ENCODE peak calls at places on chromosome 7, in five cellular contexts. S is colonic mucosa, O is lower lobe of right lung, K is ovary, L is astrocyte. T is an unnamed sample.

GRCh38 chr7:68476966-68477365 is 1121.3 kb upstream of the AUTS2 start:
- DNase-seq in S (no peak), O (no peak), K (no peak), L (peak; percentile 12), T (no peak)

GRCh38 chr7:155258233-155258575 is 39.5 kb upstream of the INSIG1 start:
- DNase-seq in S (no peak), O (no peak), K (no peak), L (peak; percentile 88), T (peak; percentile 9)

GRCh38 chr7:4386190-4386589 is 295.9 kb upstream of the FOXK1 start:
- DNase-seq in S (no peak), O (no peak), K (no peak), L (no peak), T (no peak)

GRCh38 chr7:1024331-1024761 is 20.0 kb upstream of the GPR146 start:
- DNase-seq in S (no peak), O (no peak), K (no peak), L (no peak), T (peak; percentile 60)

GRCh38 chr7:37054631-37055300 is 330.5 kb upstream of the AOAH start:
- DNase-seq in S (no peak), O (no peak), K (no peak), L (peak; percentile 49), T (no peak)

GRCh38 chr7:102004229-102004628 is 186.8 kb downstream of the CUX1 start:
- DNase-seq in S (no peak), O (no peak), K (no peak), L (peak; percentile 8), T (no peak)

GRCh38 chr7:65509368-65510186 is 135.9 kb downstream of the ZNF92 start:
- DNase-seq in S (no peak), O (no peak), K (no peak), L (no peak), T (no peak)

GRCh38 chr7:146635200-146636032 is 518.8 kb downstream of the CNTNAP2 start:
- DNase-seq in S (no peak), O (no peak), K (no peak), L (no peak), T (no peak)

GRCh38 chr7:151168022-151168786 is 710 bp upstream of the GBX1 start:
- DNase-seq in S (peak; percentile 37), O (peak; percentile 54), K (no peak), L (no peak), T (peak; percentile 61)

GRCh38 chr7:44196450-44196872 is 4.3 kb upstream of the YKT6 start:
- DNase-seq in S (peak; percentile 38), O (no peak), K (no peak), L (no peak), T (no peak)

GRCh38 chr7:49324707-49325106 is 400.4 kb downstream of the CDC14C start:
- DNase-seq in S (no peak), O (no peak), K (no peak), L (peak; percentile 3), T (no peak)

GRCh38 chr7:157004050-157004838 is 6.2 kb downstream of the MNX1 start:
- DNase-seq in S (no peak), O (no peak), K (no peak), L (peak; percentile 17), T (no peak)

GRCh38 chr7:104627516-104627915 is 299.1 kb downstream of the LHFPL3 start:
- DNase-seq in S (no peak), O (no peak), K (no peak), L (peak; percentile 7), T (no peak)

GRCh38 chr7:11830582-11831382 is 1.2 kb downstream of the THSD7A start:
- DNase-seq in S (no peak), O (no peak), K (no peak), L (peak; percentile 51), T (no peak)

GRCh38 chr7:158541330-158542010 is 46.2 kb downstream of the PTPRN2 start:
- DNase-seq in S (no peak), O (peak; percentile 65), K (no peak), L (no peak), T (no peak)

GRCh38 chr7:30921951-30922401 is 10.3 kb downstream of the AQP1 start:
- DNase-seq in S (peak; percentile 15), O (peak; percentile 47), K (peak; percentile 6), L (no peak), T (no peak)

DNA sequence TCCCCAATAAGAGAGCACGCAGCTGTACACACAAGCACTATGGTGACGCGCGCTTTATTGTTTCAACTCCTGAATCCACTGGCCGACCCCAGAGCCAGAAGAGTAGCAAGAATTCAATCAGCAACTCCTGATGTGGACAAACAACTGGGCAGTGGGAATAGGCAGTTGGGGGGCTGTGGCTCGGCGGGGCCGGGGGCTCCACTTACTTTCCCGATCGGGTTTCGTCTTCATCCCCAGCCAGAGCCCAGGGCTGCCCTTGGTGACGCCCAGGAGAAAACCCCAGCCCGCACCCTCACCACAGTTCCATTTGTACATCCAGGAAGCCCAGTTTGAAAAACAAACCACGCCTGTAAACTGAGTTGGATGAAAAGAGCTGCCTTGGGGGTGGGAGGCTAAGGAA is 38.7 kb downstream of the DAGLB start:
- DNase-seq in S (no peak), O (no peak), K (no peak), L (no peak), T (no peak)
- H3K36me3 ChIP-seq in S (peaks cover 1% of the 10 kb centered on the region), O (peaks cover 100% of the 10 kb centered on the region), K (no peaks in the 10 kb centered on the region), L (peaks cover 58% of the 10 kb centered on the region), T (no peaks in the 10 kb centered on the region)

GRCh38 chr7:135773451-135773850 is 24.8 kb upstream of the FAM180A start:
- DNase-seq in S (peak; percentile 42), O (no peak), K (no peak), L (no peak), T (peak; percentile 51)

GRCh38 chr7:135782377-135782776 is 33.8 kb upstream of the FAM180A start:
- DNase-seq in S (no peak), O (no peak), K (no peak), L (no peak), T (no peak)

GRCh38 chr7:135774284-135774683 is 25.7 kb upstream of the FAM180A start:
- DNase-seq in S (peak; percentile 58), O (no peak), K (no peak), L (peak; percentile 86), T (no peak)

GRCh38 chr7:135775230-135775629 is 26.6 kb upstream of the FAM180A start:
- DNase-seq in S (peak; percentile 24), O (no peak), K (no peak), L (no peak), T (no peak)

GRCh38 chr7:135777626-135778398 is 29.2 kb upstream of the FAM180A start:
- DNase-seq in S (no peak), O (no peak), K (no peak), L (no peak), T (no peak)
- H3K4me3 ChIP-seq in S (no peak overlapping the region), O (no peak overlapping the region), K (no peak overlapping the region), L (no peak overlapping the region), T (no peak overlapping the region)

GRCh38 chr7:2379161-2379560 is 24.2 kb upstream of the CHST12 start:
- DNase-seq in S (no peak), O (no peak), K (no peak), L (no peak), T (no peak)

GRCh38 chr7:2381881-2382509 is 21.4 kb upstream of the CHST12 start:
- DNase-seq in S (no peak), O (no peak), K (no peak), L (no peak), T (no peak)

GRCh38 chr7:2379821-2380450 is 23.5 kb upstream of the CHST12 start:
- DNase-seq in S (no peak), O (no peak), K (no peak), L (no peak), T (no peak)

GRCh38 chr7:2380461-2380860 is 22.9 kb upstream of the CHST12 start:
- DNase-seq in S (no peak), O (no peak), K (no peak), L (no peak), T (no peak)

GRCh38 chr7:2381227-2381626 is 22.2 kb upstream of the CHST12 start:
- DNase-seq in S (no peak), O (no peak), K (no peak), L (no peak), T (no peak)
- H3K36me3 ChIP-seq in S (no peaks in the 10 kb centered on the region), O (peaks cover 58% of the 10 kb centered on the region), K (no peaks in the 10 kb centered on the region), L (peaks cover 28% of the 10 kb centered on the region), T (peaks cover 22% of the 10 kb centered on the region)

GRCh38 chr7:143085109-143085508 is 33.0 kb downstream of the OR6V1 start:
- DNase-seq in S (no peak), O (no peak), K (no peak), L (no peak), T (no peak)
- H3K4me3 ChIP-seq in S (no peak overlapping the region), O (no peak overlapping the region), K (no peak overlapping the region), L (no peak overlapping the region), T (no peak overlapping the region)

DNA sequence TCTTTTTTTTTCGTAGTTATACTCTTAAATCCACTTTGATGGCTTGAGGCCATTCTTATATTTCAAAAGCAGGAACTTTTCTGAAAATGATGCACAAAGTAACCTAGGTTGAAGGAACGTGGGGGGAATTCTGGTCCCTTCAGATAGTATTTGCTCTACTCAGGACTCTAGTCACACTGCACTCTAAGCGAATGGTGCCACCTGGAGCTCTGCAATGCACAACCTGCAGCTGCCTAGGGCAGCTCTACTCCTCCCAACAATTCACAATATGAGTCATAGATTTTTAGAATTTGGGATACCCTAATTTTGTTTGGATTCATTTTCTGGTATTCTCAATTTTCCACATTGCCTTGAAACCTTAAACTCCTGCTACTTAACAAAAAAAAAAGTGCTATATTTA is 17.3 kb downstream of the SYPL1 start:
- DNase-seq in S (no peak), O (no peak), K (no peak), L (no peak), T (no peak)
- H3K36me3 ChIP-seq in S (no peaks in the 10 kb centered on the region), O (peaks cover 63% of the 10 kb centered on the region), K (no peaks in the 10 kb centered on the region), L (peaks cover 16% of the 10 kb centered on the region), T (no peaks in the 10 kb centered on the region)

GRCh38 chr7:137998250-137998649 is 3.6 kb downstream of the CREB3L2 start:
- DNase-seq in S (no peak), O (no peak), K (no peak), L (no peak), T (no peak)
- H3K4me3 ChIP-seq in S (no peak overlapping the region), O (peak overlapping the region; percentile 15), K (no peak overlapping the region), L (peak overlapping the region; percentile 83), T (no peak overlapping the region)

GRCh38 chr7:84202855-84203254 is 8.3 kb upstream of the SEMA3A start:
- DNase-seq in S (no peak), O (no peak), K (no peak), L (no peak), T (no peak)
- H3K36me3 ChIP-seq in S (no peaks in the 10 kb centered on the region), O (no peaks in the 10 kb centered on the region), K (no peaks in the 10 kb centered on the region), L (no peaks in the 10 kb centered on the region), T (no peaks in the 10 kb centered on the region)

GRCh38 chr7:128188396-128189230 is 52.5 kb upstream of the LEP start:
- DNase-seq in S (no peak), O (no peak), K (no peak), L (no peak), T (no peak)

GRCh38 chr7:128192497-128193142 is 48.5 kb upstream of the LEP start:
- DNase-seq in S (no peak), O (no peak), K (no peak), L (no peak), T (no peak)

GRCh38 chr7:128190051-128190640 is 50.9 kb upstream of the LEP start:
- DNase-seq in S (no peak), O (no peak), K (no peak), L (no peak), T (no peak)

GRCh38 chr7:128191136-128191844 is 49.8 kb upstream of the LEP start:
- DNase-seq in S (no peak), O (no peak), K (no peak), L (no peak), T (no peak)

GRCh38 chr7:128189231-128189930 is 51.7 kb upstream of the LEP start:
- DNase-seq in S (no peak), O (no peak), K (no peak), L (no peak), T (no peak)
- H3K4me3 ChIP-seq in S (no peak overlapping the region), O (no peak overlapping the region), K (no peak overlapping the region), L (no peak overlapping the region), T (no peak overlapping the region)

T was measured in mucosa of descending colon.